ENCODE peak calls at places on chromosome X, in five cellular contexts. Y, X, C, Z and O are unnamed samples.

GRCh38 chrX:118730500-118731247 is 3.3 kb downstream of the IL13RA1 start:
- DNase-seq in Y (peak), Z (no peak), C (no peak), X (no peak), O (peak)

GRCh38 chrX:55450259-55450658 is 1.7 kb upstream of the MAGEH1 start:
- DNase-seq in X (no peak), Y (no peak), Z (no peak), C (no peak), O (peak)

GRCh38 chrX:137563681-137564651 is 2.0 kb upstream of the ZIC3 start:
- DNase-seq in X (no peak), C (no peak), Y (no peak), Z (no peak), O (no peak)

GRCh38 chrX:9997524-9997923 is 30.4 kb downstream of the CLDN34 start:
- DNase-seq in C (no peak), Y (no peak), X (no peak), Z (no peak), O (no peak)

GRCh38 chrX:38717871-38718270 is 83.4 kb upstream of the MID1IP1 start:
- DNase-seq in C (no peak), X (no peak), Z (peak), Y (no peak), O (peak)

GRCh38 chrX:151397741-151398070 is 700 bp downstream of the VMA21 start:
- DNase-seq in Z (peak), C (no peak), Y (no peak), X (no peak), O (no peak)

GRCh38 chrX:9466115-9466495 is 1.2 kb downstream of the TBL1X start:
- DNase-seq in C (no peak), Y (no peak), X (peak), Z (no peak), O (peak)

GRCh38 chrX:17024896-17025295 is 78.4 kb downstream of the REPS2 start:
- DNase-seq in C (no peak), Z (no peak), X (no peak), Y (no peak), O (no peak)

GRCh38 chrX:45126158-45126557 is 74.5 kb downstream of the DIPK2B start:
- DNase-seq in Y (no peak), X (no peak), C (no peak), Z (no peak), O (no peak)

GRCh38 chrX:50281253-50281652 is 76.7 kb downstream of the CCNB3 start:
- DNase-seq in X (no peak), C (no peak), Z (no peak), Y (no peak), O (no peak)

GRCh38 chrX:41655101-41655500 is 33.7 kb upstream of the GPR34 start:
- DNase-seq in Y (no peak), X (no peak), C (no peak), Z (no peak), O (no peak)

GRCh38 chrX:44152867-44153266 is 179.7 kb upstream of the NDP start:
- DNase-seq in C (no peak), X (no peak), Y (no peak), Z (no peak), O (peak)

GRCh38 chrX:76796311-76796710 is 368.8 kb downstream of the MAGEE1 start:
- DNase-seq in Z (no peak), Y (no peak), X (no peak), C (no peak), O (no peak)

GRCh38 chrX:138930546-138930945 is 219.0 kb upstream of the FGF13 start:
- DNase-seq in Y (no peak), X (no peak), Z (no peak), C (no peak), O (no peak)

GRCh38 chrX:153736071-153736820 is 11.6 kb downstream of the ABCD1 start:
- DNase-seq in Z (peak), C (no peak), X (no peak), Y (no peak), O (no peak)

GRCh38 chrX:81996166-81996565 is 794.3 kb downstream of the SH3BGRL start:
- DNase-seq in Y (no peak), X (no peak), C (no peak), Z (no peak), O (no peak)

GRCh38 chrX:37876716-37877115 is 29.3 kb upstream of the DYNLT3 start:
- DNase-seq in C (no peak), X (no peak), Z (no peak), Y (no peak), O (no peak)

GRCh38 chrX:45110494-45110893 is 90.2 kb downstream of the DIPK2B start:
- DNase-seq in Z (peak), C (no peak), X (no peak), Y (no peak), O (no peak)

GRCh38 chrX:121179972-121180371 is 132.6 kb downstream of the GLUD2 start:
- DNase-seq in C (peak), Y (no peak), Z (no peak), X (no peak), O (no peak)

GRCh38 chrX:149472620-149473019 is 32.5 kb downstream of the IDS start:
- DNase-seq in C (no peak), X (no peak), Y (no peak), Z (no peak), O (peak)

GRCh38 chrX:97616883-97617510 is 733.3 kb downstream of the RPA4 start:
- DNase-seq in X (no peak), Y (peak), Z (no peak), C (peak), O (peak)

GRCh38 chrX:68731254-68731653 is 83.8 kb downstream of the STARD8 start:
- DNase-seq in C (no peak), Y (no peak), X (no peak), Z (no peak), O (no peak)

GRCh38 chrX:48046846-48047245 is 24.6 kb downstream of the ZNF630 start:
- DNase-seq in C (no peak), Y (no peak), X (no peak), Z (no peak), O (no peak)

GRCh38 chrX:138745215-138745614 is 33.7 kb upstream of the FGF13 start:
- DNase-seq in Y (no peak), X (no peak), Z (peak), C (peak), O (peak)

GRCh38 chrX:63458981-63459380 is 107.8 kb upstream of the SPIN4 start:
- DNase-seq in X (no peak), Z (no peak), C (no peak), Y (no peak), O (no peak)

GRCh38 chrX:47562615-47563243 is 1.7 kb downstream of the ARAF start:
- DNase-seq in C (no peak), X (no peak), Z (peak), Y (no peak), O (no peak)

GRCh38 chrX:11309220-11309619 is 16.0 kb downstream of the AMELX start:
- DNase-seq in C (no peak), Z (no peak), Y (no peak), X (no peak), O (no peak)

DNA sequence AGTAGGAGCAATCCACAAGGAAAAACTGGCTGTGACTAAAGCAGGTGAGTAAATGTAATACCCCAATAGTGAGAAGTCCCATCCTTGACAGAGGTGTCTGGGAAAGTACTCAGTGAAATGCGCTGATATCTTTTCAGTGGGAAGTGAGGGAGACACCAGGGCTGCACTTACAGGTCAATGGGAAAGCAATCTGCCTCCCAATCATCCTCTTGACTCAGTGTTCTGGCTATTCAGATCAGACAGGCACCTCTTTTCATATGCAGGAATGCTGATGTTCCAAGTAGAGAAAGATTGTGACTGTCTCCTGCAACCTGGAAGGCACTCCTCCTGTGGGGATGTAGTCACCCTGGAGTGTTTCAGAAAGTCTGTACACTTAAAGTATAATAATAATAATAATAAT is 39.9 kb upstream of the SPIN2A start:
- DNase-seq in C (no peak), Y (no peak), Z (no peak), X (no peak), O (no peak)
- H3K4me3 ChIP-seq in C (no peak), Y (no peak), Z (no peak), X (no peak), O (no peak)

GRCh38 chrX:31136144-31136572 is 64.3 kb upstream of the FTHL17 start:
- DNase-seq in Z (no peak), Y (no peak), C (no peak), X (no peak), O (no peak)
- H3K4me3 ChIP-seq in Z (no peak), Y (no peak), C (no peak), X (no peak), O (no peak)

GRCh38 chrX:14873676-14874049 is 442 bp downstream of the MOSPD2 start:
- DNase-seq in C (no peak), X (no peak), Z (no peak), Y (no peak), O (no peak)

GRCh38 chrX:14875624-14876023 is 2.4 kb downstream of the MOSPD2 start:
- DNase-seq in C (no peak), X (no peak), Z (no peak), Y (no peak), O (no peak)

GRCh38 chrX:14872355-14872754 is 514 bp downstream of the FANCB start:
- DNase-seq in X (no peak), Y (no peak), C (no peak), Z (peak), O (no peak)

GRCh38 chrX:14872851-14873675 is at the start of the genes FANCB and MOSPD2:
- DNase-seq in Y (peak), C (peak), X (peak), Z (peak), O (peak)

GRCh38 chrX:14871767-14872166 is 1.1 kb downstream of the FANCB start:
- DNase-seq in Z (no peak), Y (no peak), X (no peak), C (no peak), O (no peak)
- H3K4me3 ChIP-seq in Z (peak), Y (no peak), X (no peak), C (no peak), O (no peak)

DNA sequence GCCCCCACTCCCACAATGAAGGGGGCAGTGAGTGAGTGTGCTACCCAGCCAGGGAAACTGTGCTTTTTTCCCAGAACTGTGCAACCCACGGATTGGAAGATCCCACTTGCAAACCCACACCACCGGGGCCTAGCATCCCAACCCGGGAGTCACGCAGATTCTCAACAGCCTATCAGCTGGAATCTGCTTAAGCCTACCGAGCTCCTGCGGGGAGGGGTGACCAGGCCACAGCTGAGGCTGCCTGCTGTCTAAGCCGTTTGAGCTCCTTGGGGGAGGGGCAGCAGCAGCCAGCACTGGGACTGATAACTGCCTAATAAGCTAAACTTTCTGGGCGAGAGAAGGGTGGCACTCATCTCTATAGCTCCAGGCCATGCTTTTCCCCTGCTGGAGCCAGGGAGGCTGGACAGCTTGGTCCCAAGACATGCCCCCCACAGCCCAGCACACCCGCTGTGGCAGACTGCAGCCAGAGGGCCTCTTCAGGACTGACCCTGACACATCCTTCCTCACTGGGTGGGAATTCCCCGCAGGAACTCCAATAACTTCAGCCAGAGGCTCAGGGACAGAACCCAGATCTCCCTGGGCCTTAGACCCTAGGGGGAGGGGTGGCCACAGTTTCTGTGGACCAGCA is 161.3 kb upstream of the MAGEB18 start:
- DNase-seq in X (no peak), C (no peak), Y (no peak), Z (no peak), O (no peak)
- H3K4me3 ChIP-seq in X (no peak), C (no peak), Y (no peak), Z (no peak), O (no peak)

DNA sequence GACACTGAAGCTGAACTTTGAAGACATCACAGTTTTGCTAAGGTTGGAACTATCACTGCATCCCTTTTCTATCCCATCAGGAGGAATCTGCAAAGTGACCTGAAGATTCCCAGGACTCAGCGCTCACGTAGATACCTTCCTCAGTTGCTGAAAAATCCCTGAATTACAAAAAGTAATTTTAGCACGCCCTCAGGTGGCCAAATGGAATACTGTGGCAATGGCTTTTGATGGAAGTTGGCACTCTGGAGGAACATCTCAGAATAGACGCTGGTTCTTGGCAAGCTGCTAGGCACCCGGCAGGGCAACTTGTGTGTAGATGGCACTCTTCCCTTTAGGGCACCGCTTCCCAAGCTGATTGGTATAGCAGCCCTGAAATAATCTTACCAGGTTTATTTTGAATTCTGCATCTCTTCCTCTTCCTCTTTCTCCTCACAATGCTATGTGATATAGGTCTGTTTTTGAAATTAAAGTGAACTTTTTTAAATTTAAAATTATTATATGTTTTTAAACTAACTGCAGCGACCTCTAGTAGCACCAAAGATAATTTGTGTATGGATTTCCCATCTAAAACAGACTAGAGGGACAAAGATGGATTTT is 16.3 kb upstream of the ESX1 start:
- DNase-seq in C (no peak), X (no peak), Y (no peak), Z (peak), O (peak)
- H3K4me3 ChIP-seq in C (no peak), X (peak), Y (peak), Z (no peak), O (peak)

DNA sequence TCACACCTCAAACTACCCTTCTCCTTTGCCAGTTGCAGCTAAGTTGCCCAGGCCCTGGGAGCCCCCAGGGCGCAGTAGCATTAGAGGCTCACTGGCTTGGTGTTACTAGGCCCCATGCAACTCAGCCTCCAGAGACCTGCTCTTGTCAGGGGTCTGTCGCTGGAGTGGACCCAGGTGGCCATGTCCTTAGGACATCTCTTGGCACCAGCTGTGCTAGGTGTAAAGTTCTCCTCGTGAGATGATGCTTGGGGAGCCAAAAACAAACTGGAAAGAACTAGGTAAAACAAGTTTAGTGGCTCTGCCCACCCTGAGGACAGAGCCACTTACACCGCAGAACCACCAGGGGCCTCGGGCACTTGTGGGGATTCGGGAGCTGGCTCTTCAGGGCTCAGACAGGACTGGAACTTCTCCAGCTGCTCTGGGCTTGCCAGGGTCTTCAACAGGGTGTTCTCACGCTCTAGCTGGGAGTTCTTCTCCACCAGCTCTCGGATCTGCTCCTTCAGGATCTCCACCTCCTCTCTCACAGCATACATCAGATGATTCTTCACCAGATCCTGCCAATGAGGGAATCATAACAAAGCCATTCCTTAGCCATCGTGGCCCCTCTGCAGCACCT is 61.3 kb downstream of the TSC22D3 start:
- DNase-seq in X (peak), Y (no peak), Z (peak), C (no peak), O (peak)
- H3K4me3 ChIP-seq in X (peak), Y (no peak), Z (peak), C (no peak), O (no peak)

GRCh38 chrX:40581333-40581910 is 652 bp downstream of the ATP6AP2 start:
- DNase-seq in Z (peak), Y (no peak), X (no peak), C (no peak), O (peak)

GRCh38 chrX:40578039-40578438 is 2.7 kb upstream of the ATP6AP2 start:
- DNase-seq in C (no peak), Y (no peak), X (no peak), Z (no peak), O (no peak)

GRCh38 chrX:40580537-40581332 is at the start of gene ATP6AP2:
- DNase-seq in Y (peak), Z (peak), X (peak), C (peak), O (peak)

GRCh38 chrX:40579880-40580536 is 762 bp upstream of the ATP6AP2 start:
- DNase-seq in Z (peak), C (no peak), X (no peak), Y (no peak), O (no peak)

DNA sequence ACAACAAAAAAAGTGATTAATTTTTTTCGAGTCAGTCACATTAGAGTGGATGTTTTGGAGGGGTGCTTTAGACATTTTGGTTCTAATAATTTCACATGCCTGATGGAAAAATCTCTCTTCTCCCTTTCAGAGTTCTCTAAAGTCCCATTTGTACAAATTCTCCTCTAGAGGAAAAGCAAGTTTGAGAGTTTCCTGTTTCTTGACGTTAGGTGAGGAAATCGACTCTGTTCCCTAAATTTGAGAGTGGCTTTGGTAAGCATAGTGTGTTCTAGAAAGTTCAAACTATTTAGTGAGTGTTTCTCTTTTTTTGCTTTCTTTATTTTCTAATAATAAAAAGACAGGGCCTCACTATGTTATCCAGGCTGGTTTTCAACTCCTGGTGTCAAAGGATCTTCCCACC is 1.6 kb upstream of the ATP6AP2 start:
- DNase-seq in X (no peak), Z (no peak), C (no peak), Y (no peak), O (no peak)
- H3K4me3 ChIP-seq in X (no peak), Z (no peak), C (no peak), Y (no peak), O (no peak)